ENCODE peak calls at places on chromosomes 1 and 21, in seven cellular contexts. J is G401; Y is T-cell; U is EL; S is CD4-positive, alpha-beta T cell; K is fibroblast of lung; D is effector memory CD8-positive, alpha-beta T cell. G is an unnamed sample.
A peak's percentile ranks its signal among the peaks of the same experiment; 100 is the strongest.

GRCh38 chr21:39180429-39181019 is 2.7 kb downstream of the PSMG1 start:
- DNase-seq in J (no peak), Y (no peak), U (peak; percentile 16), S (no peak), K (no peak), D (no peak), G (no peak)

GRCh38 chr1:77687519-77687906 is 5.1 kb upstream of the ZZZ3 start:
- DNase-seq in J (no peak), Y (no peak), U (no peak), S (no peak), K (peak; percentile 14), D (no peak), G (peak; percentile 26)

GRCh38 chr1:193068013-193068412 is 8.6 kb downstream of the RO60 start:
- DNase-seq in J (no peak), Y (no peak), U (no peak), S (no peak), K (no peak), D (no peak), G (no peak)

GRCh38 chr21:42091899-42092508 is 20.9 kb downstream of the UMODL1 start:
- DNase-seq in J (no peak), Y (no peak), U (no peak), S (no peak), K (no peak), D (no peak), G (no peak)

GRCh38 chr1:85267313-85267712 is 7.9 kb upstream of the C1orf52 start:
- DNase-seq in J (no peak), Y (no peak), U (no peak), S (no peak), K (no peak), D (no peak), G (no peak)

GRCh38 chr1:89518116-89518780 is 6.4 kb upstream of the LRRC8B start:
- DNase-seq in J (no peak), Y (no peak), U (peak; percentile 19), S (no peak), K (peak; percentile 8), D (no peak), G (no peak)

GRCh38 chr21:43721225-43721605 is 2.3 kb downstream of the PDXK start:
- DNase-seq in J (no peak), Y (no peak), U (no peak), S (no peak), K (no peak), D (no peak), G (no peak)

GRCh38 chr1:63794927-63795326 is 21.1 kb downstream of the ROR1 start:
- DNase-seq in J (no peak), Y (no peak), U (peak; percentile 55), S (no peak), K (peak; percentile 87), D (no peak), G (no peak)

GRCh38 chr1:167297222-167298214 is 76.8 kb downstream of the POU2F1 start:
- DNase-seq in J (no peak), Y (no peak), U (no peak), S (no peak), K (no peak), D (no peak), G (no peak)

GRCh38 chr1:228988655-228989054 is 253.4 kb downstream of the RHOU start:
- DNase-seq in J (no peak), Y (no peak), U (peak; percentile 36), S (no peak), K (peak; percentile 20), D (no peak), G (no peak)

GRCh38 chr1:41795205-41795762 is 123.4 kb downstream of the HIVEP3 start:
- DNase-seq in J (no peak), Y (no peak), U (peak; percentile 59), S (no peak), K (peak; percentile 60), D (no peak), G (peak; percentile 9)

GRCh38 chr1:64199154-64199553 is 4.3 kb upstream of the UBE2U start:
- DNase-seq in J (no peak), Y (no peak), U (no peak), S (no peak), K (no peak), D (no peak), G (no peak)

GRCh38 chr1:99745061-99745460 is 21.4 kb downstream of the FRRS1 start:
- DNase-seq in J (no peak), Y (no peak), U (no peak), S (no peak), K (no peak), D (no peak), G (no peak)

GRCh38 chr1:5770981-5771765 is 221.1 kb downstream of the NPHP4 start:
- DNase-seq in J (peak; percentile 36), Y (no peak), U (no peak), S (no peak), K (no peak), D (no peak), G (peak; percentile 41)

GRCh38 chr1:149965440-149965839 is 28.8 kb upstream of the MTMR11 start:
- DNase-seq in J (no peak), Y (no peak), U (no peak), S (no peak), K (no peak), D (no peak), G (no peak)

GRCh38 chr1:91944087-91944486 is 5.1 kb upstream of the BRDT start:
- DNase-seq in J (no peak), Y (no peak), U (no peak), S (no peak), K (no peak), D (no peak), G (no peak)

GRCh38 chr1:183776731-183777130 is 28.2 kb upstream of the RGL1 start:
- DNase-seq in J (no peak), Y (no peak), U (no peak), S (no peak), K (peak; percentile 65), D (no peak), G (no peak)

GRCh38 chr1:39103321-39104157 is 77.4 kb downstream of the NDUFS5 start:
- DNase-seq in J (no peak), Y (no peak), U (peak; percentile 73), S (no peak), K (peak; percentile 69), D (no peak), G (no peak)

GRCh38 chr1:152884966-152885624 is 7.0 kb downstream of the SMCP start:
- DNase-seq in J (no peak), Y (no peak), U (peak; percentile 87), S (no peak), K (peak; percentile 74), D (no peak), G (no peak)

GRCh38 chr1:163799190-163799805 is 477.5 kb downstream of the NUF2 start:
- DNase-seq in J (no peak), Y (no peak), U (no peak), S (no peak), K (no peak), D (no peak), G (no peak)

GRCh38 chr1:11068556-11069232 is 8.9 kb upstream of the SRM start:
- DNase-seq in J (no peak), Y (no peak), U (no peak), S (no peak), K (no peak), D (no peak), G (peak; percentile 16)

GRCh38 chr1:110328274-110328673 is 10.9 kb upstream of the RBM15 start:
- DNase-seq in J (no peak), Y (no peak), U (no peak), S (no peak), K (peak; percentile 36), D (no peak), G (no peak)

GRCh38 chr1:104787866-104788510 is 1038.3 kb downstream of the AMY1C start:
- DNase-seq in J (no peak), Y (no peak), U (no peak), S (no peak), K (no peak), D (no peak), G (no peak)

GRCh38 chr1:227934476-227935313 is 13.0 kb downstream of the WNT9A start:
- DNase-seq in J (no peak), Y (peak; percentile 17), U (peak; percentile 57), S (peak; percentile 21), K (peak; percentile 86), D (no peak), G (no peak)

GRCh38 chr1:41762251-41762650 is 156.5 kb downstream of the HIVEP3 start:
- DNase-seq in J (no peak), Y (no peak), U (no peak), S (no peak), K (no peak), D (no peak), G (no peak)

GRCh38 chr1:90725341-90725960 is 8.3 kb upstream of the BARHL2 start:
- DNase-seq in J (peak; percentile 73), Y (no peak), U (no peak), S (no peak), K (no peak), D (no peak), G (no peak)

GRCh38 chr1:204282801-204283200 is 69.0 kb upstream of the GOLT1A start:
- DNase-seq in J (peak; percentile 28), Y (no peak), U (no peak), S (no peak), K (no peak), D (no peak), G (no peak)

GRCh38 chr1:203265541-203265940 is 36.1 kb upstream of the CHIT1 start:
- DNase-seq in J (no peak), Y (no peak), U (no peak), S (no peak), K (no peak), D (no peak), G (no peak)

GRCh38 chr21:33028759-33029511 is 3.2 kb downstream of the OLIG2 start:
- DNase-seq in J (no peak), Y (no peak), U (no peak), S (peak; percentile 30), K (no peak), D (peak; percentile 33), G (no peak)

GRCh38 chr21:45317401-45318145 is 29.9 kb upstream of the POFUT2 start:
- DNase-seq in J (no peak), Y (no peak), U (peak; percentile 86), S (no peak), K (peak; percentile 89), D (no peak), G (peak; percentile 46)

GRCh38 chr1:164636744-164637143 is 77.8 kb downstream of the PBX1 start:
- DNase-seq in J (no peak), Y (no peak), U (no peak), S (no peak), K (peak; percentile 25), D (no peak), G (no peak)

GRCh38 chr1:232766224-232766890 is 38.9 kb upstream of the MAP10 start:
- DNase-seq in J (no peak), Y (no peak), U (no peak), S (no peak), K (peak; percentile 36), D (no peak), G (peak; percentile 65)

GRCh38 chr21:33266784-33267135 is 593 bp downstream of the IL10RB start:
- DNase-seq in J (no peak), Y (no peak), U (no peak), S (peak; percentile 21), K (no peak), D (peak; percentile 15), G (no peak)

GRCh38 chr1:97457446-97458089 is 463.3 kb downstream of the DPYD start:
- DNase-seq in J (no peak), Y (no peak), U (no peak), S (no peak), K (peak; percentile 56), D (no peak), G (no peak)

GRCh38 chr1:183583466-183583865 is 6.8 kb downstream of the NCF2 start:
- DNase-seq in J (no peak), Y (no peak), U (no peak), S (no peak), K (no peak), D (no peak), G (no peak)

GRCh38 chr1:163054056-163054706 is 15.0 kb upstream of the RGS4 start:
- DNase-seq in J (no peak), Y (no peak), U (no peak), S (no peak), K (peak; percentile 49), D (no peak), G (no peak)

GRCh38 chr1:14804626-14805025 is 206.1 kb downstream of the KAZN start:
- DNase-seq in J (no peak), Y (no peak), U (no peak), S (no peak), K (no peak), D (no peak), G (no peak)

GRCh38 chr1:156815307-156815826 is 1.3 kb downstream of the SH2D2A start:
- DNase-seq in J (no peak), Y (no peak), U (peak; percentile 92), S (no peak), K (peak; percentile 70), D (no peak), G (no peak)